ENCODE peak calls at places on chromosomes 2 and 18, in four cellular contexts. One of them, this sample, is unnamed. For H3K4me1, the result is how much of the 10 kb centered on the place peaks cover.

GRCh38 chr18:23884712-23885375 is 129.7 kb upstream of the TTC39C start:
- DNase-seq in psoas muscle: no peak
- DNase-seq in heart left ventricle: no peak
- DNase-seq in tibial nerve: peak
- DNase-seq in this sample: no peak

GRCh38 chr2:23596316-23596885 is 211.4 kb downstream of the KLHL29 start:
- DNase-seq in psoas muscle: peak
- DNase-seq in heart left ventricle: no peak
- DNase-seq in tibial nerve: no peak
- DNase-seq in this sample: no peak

GRCh38 chr2:224038049-224038829 is 847 bp downstream of the SERPINE2 start:
- DNase-seq in psoas muscle: peak
- DNase-seq in heart left ventricle: no peak
- DNase-seq in tibial nerve: no peak
- DNase-seq in this sample: no peak

GRCh38 chr18:48803951-48804855 is 146.6 kb downstream of the SMAD7 start:
- DNase-seq in psoas muscle: no peak
- DNase-seq in heart left ventricle: no peak
- DNase-seq in tibial nerve: no peak
- DNase-seq in this sample: no peak

GRCh38 chr2:8076453-8077284 is 605.2 kb upstream of the ID2 start:
- DNase-seq in psoas muscle: no peak
- DNase-seq in heart left ventricle: no peak
- DNase-seq in tibial nerve: no peak
- DNase-seq in this sample: no peak

GRCh38 chr2:127422631-127423475 is 4.6 kb downstream of the PROC start:
- DNase-seq in psoas muscle: no peak
- DNase-seq in heart left ventricle: no peak
- DNase-seq in tibial nerve: no peak
- DNase-seq in this sample: no peak

GRCh38 chr18:49015886-49016647 is 65.3 kb upstream of the SMAD7 start:
- DNase-seq in psoas muscle: no peak
- DNase-seq in heart left ventricle: no peak
- DNase-seq in tibial nerve: no peak
- DNase-seq in this sample: no peak

GRCh38 chr2:168699834-168700417 is 102.5 kb upstream of the NOSTRIN start:
- DNase-seq in psoas muscle: peak
- DNase-seq in heart left ventricle: peak
- DNase-seq in tibial nerve: peak
- DNase-seq in this sample: peak

GRCh38 chr2:67581751-67582150 is 184.6 kb downstream of the ETAA1 start:
- DNase-seq in psoas muscle: no peak
- DNase-seq in heart left ventricle: no peak
- DNase-seq in tibial nerve: no peak
- DNase-seq in this sample: no peak

GRCh38 chr2:121699421-121700328 is 37.0 kb downstream of the NIFK start:
- DNase-seq in psoas muscle: peak
- DNase-seq in heart left ventricle: peak
- DNase-seq in tibial nerve: no peak
- DNase-seq in this sample: peak

GRCh38 chr2:108918156-108918845 is 70.7 kb downstream of the EDAR start:
- DNase-seq in psoas muscle: no peak
- DNase-seq in heart left ventricle: no peak
- DNase-seq in tibial nerve: no peak
- DNase-seq in this sample: no peak

GRCh38 chr2:181457121-181457740 is at the start of gene ITGA4:
- DNase-seq in psoas muscle: peak
- DNase-seq in heart left ventricle: peak
- DNase-seq in tibial nerve: peak
- DNase-seq in this sample: peak

GRCh38 chr18:49697757-49698595 is 115.4 kb downstream of the ACAA2 start:
- DNase-seq in psoas muscle: peak
- DNase-seq in heart left ventricle: no peak
- DNase-seq in tibial nerve: no peak
- DNase-seq in this sample: no peak

DNA sequence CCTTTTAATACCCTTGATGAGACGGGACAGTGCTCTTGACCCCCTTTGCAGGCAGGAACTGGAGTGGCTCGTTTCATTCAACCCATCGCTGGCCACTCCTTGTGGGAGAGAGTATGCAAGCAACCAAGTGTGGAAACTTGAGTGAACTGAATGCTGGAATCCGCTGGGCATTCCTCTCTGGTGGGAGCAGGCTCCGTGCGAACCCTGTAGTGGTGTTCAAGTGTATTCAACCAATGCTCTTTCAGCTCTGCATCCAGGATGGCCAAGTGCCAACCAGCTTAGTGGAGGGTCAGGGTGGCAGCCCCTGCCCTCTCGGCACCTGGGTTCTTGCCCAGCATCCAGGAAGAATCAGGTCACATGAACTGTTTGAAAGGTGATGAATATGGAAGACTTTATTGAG is 3.3 kb upstream of the ACADL start:
- DNase-seq in psoas muscle: no peak
- DNase-seq in heart left ventricle: no peak
- DNase-seq in tibial nerve: no peak
- DNase-seq in this sample: no peak
- H3K4me1 ChIP-seq in psoas muscle: under half
- H3K4me1 ChIP-seq in heart left ventricle: under half
- H3K4me1 ChIP-seq in tibial nerve: under half
- H3K4me1 ChIP-seq in this sample: under half

DNA sequence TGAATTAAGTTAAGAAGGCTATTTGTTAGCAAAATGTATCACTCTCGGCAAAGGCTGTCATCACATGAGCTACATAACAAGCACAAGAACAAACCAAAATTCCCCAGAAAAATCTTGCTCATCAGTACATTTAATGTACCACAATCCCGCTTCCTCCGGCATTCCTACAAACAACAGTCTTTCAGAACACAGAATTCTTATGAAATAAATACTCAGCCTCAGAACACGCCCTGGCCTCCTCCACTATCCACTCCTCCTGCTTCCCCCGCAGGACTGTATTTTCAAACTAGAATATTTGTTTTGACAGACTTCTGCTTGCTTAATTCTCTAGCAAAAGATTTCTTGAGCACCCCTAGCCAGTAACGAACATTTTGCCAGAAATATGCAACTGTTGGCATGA is 131.3 kb downstream of the THADA start:
- DNase-seq in psoas muscle: peak
- DNase-seq in heart left ventricle: no peak
- DNase-seq in tibial nerve: peak
- DNase-seq in this sample: no peak
- H3K4me3 ChIP-seq in psoas muscle: no peak
- H3K4me3 ChIP-seq in heart left ventricle: no peak
- H3K4me3 ChIP-seq in tibial nerve: no peak
- H3K4me3 ChIP-seq in this sample: no peak

GRCh38 chr2:202039278-202040100 is 5.8 kb downstream of the FZD7 start:
- DNase-seq in psoas muscle: no peak
- DNase-seq in heart left ventricle: no peak
- DNase-seq in tibial nerve: no peak
- DNase-seq in this sample: no peak
- H3K4me1 ChIP-seq in psoas muscle: half or more
- H3K4me1 ChIP-seq in heart left ventricle: under half
- H3K4me1 ChIP-seq in tibial nerve: under half
- H3K4me1 ChIP-seq in this sample: under half

DNA sequence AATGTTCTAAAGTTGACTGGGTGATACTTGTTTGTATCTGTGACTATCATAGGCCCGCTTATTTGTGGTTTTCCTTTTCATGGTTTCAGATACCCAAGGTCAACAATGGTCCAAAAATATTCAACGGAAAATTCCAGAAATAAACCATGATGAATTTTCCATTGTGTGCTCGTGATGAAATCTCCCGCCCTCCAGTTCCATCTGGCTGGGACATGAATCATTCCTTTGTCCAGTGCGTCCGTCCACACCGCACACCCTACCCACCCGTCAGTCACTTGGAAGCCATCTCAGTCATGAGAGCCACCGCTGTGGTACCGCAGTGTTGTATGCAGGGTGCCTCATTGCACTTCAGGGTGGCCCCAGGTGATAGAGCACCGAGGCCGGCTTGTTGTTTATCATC is 268.2 kb upstream of the PXDN start:
- DNase-seq in psoas muscle: no peak
- DNase-seq in heart left ventricle: no peak
- DNase-seq in tibial nerve: no peak
- DNase-seq in this sample: no peak
- H3K4me3 ChIP-seq in psoas muscle: no peak
- H3K4me3 ChIP-seq in heart left ventricle: no peak
- H3K4me3 ChIP-seq in tibial nerve: no peak
- H3K4me3 ChIP-seq in this sample: no peak

DNA sequence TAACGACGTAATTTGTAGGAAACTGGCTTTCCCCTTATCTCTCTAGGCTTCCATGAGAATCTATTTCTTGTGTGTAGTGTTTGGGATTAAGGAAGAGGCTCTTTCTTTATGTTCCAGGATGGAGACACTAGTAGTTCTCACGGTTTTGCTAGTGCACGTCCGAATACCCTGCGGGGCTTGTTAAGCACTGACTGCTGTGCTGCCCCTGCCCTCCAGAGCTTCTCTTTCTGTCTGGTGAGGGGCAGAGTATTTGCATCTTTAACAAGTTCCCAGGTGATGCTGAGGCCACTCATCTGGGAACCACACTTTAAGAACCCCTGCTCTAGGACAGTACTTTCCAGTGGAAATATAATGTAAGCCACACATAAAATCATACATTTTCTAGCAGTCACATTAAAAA is 76.4 kb downstream of the SPATS2L start:
- DNase-seq in psoas muscle: no peak
- DNase-seq in heart left ventricle: no peak
- DNase-seq in tibial nerve: no peak
- DNase-seq in this sample: no peak
- H3K4me1 ChIP-seq in psoas muscle: under half
- H3K4me1 ChIP-seq in heart left ventricle: under half
- H3K4me1 ChIP-seq in tibial nerve: under half
- H3K4me1 ChIP-seq in this sample: half or more

GRCh38 chr2:30334738-30335426 is 103.5 kb downstream of the LBH start:
- DNase-seq in psoas muscle: no peak
- DNase-seq in heart left ventricle: no peak
- DNase-seq in tibial nerve: no peak
- DNase-seq in this sample: no peak

GRCh38 chr2:30338475-30338874 is 107.1 kb downstream of the LBH start:
- DNase-seq in psoas muscle: no peak
- DNase-seq in heart left ventricle: no peak
- DNase-seq in tibial nerve: no peak
- DNase-seq in this sample: no peak

GRCh38 chr2:30339071-30339470 is 107.7 kb downstream of the LBH start:
- DNase-seq in psoas muscle: no peak
- DNase-seq in heart left ventricle: no peak
- DNase-seq in tibial nerve: no peak
- DNase-seq in this sample: no peak

GRCh38 chr2:30336978-30337841 is 105.9 kb downstream of the LBH start:
- DNase-seq in psoas muscle: no peak
- DNase-seq in heart left ventricle: no peak
- DNase-seq in tibial nerve: no peak
- DNase-seq in this sample: no peak

DNA sequence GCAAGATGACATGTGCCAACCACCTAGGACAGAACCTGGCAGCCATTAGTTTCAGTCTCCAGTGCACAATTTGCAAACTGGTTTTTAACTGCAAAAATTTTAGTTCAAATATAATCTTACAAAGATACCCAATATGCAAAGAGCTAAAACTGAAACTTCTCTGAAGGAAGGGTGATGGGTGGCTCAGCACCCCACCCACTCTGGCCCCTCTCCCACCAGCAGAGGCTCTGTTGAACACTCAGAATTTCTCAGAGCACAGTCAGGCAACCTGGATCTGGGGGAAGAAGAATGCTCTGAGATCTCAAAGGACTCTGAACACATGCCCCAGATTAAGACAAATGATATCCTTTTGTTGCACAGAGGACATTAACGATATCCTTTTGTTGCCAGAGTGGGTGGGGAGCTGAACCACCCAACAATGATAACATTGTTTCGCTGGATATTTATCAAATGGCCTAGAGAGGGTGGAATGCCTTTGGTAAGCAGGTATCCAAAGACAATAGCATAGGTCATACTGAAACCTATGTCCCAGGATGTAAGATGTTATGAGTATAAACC is 104.7 kb downstream of the LBH start:
- DNase-seq in psoas muscle: no peak
- DNase-seq in heart left ventricle: no peak
- DNase-seq in tibial nerve: no peak
- DNase-seq in this sample: no peak
- H3K4me3 ChIP-seq in psoas muscle: no peak
- H3K4me3 ChIP-seq in heart left ventricle: no peak
- H3K4me3 ChIP-seq in tibial nerve: no peak
- H3K4me3 ChIP-seq in this sample: no peak

GRCh38 chr2:207498427-207498826 is 31.3 kb upstream of the CREB1 start:
- DNase-seq in psoas muscle: no peak
- DNase-seq in heart left ventricle: no peak
- DNase-seq in tibial nerve: no peak
- DNase-seq in this sample: no peak

GRCh38 chr2:207501797-207502196 is 28.0 kb upstream of the CREB1 start:
- DNase-seq in psoas muscle: no peak
- DNase-seq in heart left ventricle: no peak
- DNase-seq in tibial nerve: no peak
- DNase-seq in this sample: no peak

GRCh38 chr2:207502799-207503198 is 27.0 kb upstream of the CREB1 start:
- DNase-seq in psoas muscle: no peak
- DNase-seq in heart left ventricle: no peak
- DNase-seq in tibial nerve: no peak
- DNase-seq in this sample: no peak

GRCh38 chr2:207502199-207502598 is 27.6 kb upstream of the CREB1 start:
- DNase-seq in psoas muscle: no peak
- DNase-seq in heart left ventricle: no peak
- DNase-seq in tibial nerve: no peak
- DNase-seq in this sample: peak

DNA sequence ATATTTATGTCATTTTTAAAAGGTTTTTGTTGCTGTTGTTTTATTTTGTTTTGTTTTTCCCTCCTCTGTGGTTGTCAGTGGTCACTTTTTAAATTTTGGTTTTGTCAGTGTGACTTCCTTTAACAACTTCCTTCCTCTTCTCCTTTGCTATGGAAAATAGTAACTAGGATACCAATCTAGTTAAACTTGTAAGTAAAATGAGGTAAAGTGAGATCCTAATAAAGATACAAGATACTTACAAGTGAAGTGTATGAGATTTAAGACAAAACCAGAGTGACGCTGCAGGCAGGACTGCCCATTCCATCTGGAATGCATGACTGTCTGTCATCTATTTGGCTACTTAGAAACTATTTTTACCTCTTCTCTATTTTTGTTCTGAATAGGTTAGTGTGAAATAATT is 30.6 kb upstream of the CREB1 start:
- DNase-seq in psoas muscle: no peak
- DNase-seq in heart left ventricle: no peak
- DNase-seq in tibial nerve: no peak
- DNase-seq in this sample: no peak
- H3K4me1 ChIP-seq in psoas muscle: under half
- H3K4me1 ChIP-seq in heart left ventricle: under half
- H3K4me1 ChIP-seq in tibial nerve: under half
- H3K4me1 ChIP-seq in this sample: under half

This sample was measured in heart right ventricle.